ENCODE peak calls at places on chromosomes 13 and 19, in five cellular contexts. A is adrenal gland, G is AG04450, S is left ventricle myocardium inferior, V is tibial artery. X is an unnamed sample.
A peak's percentile ranks its signal among the peaks of the same experiment; 100 is the strongest.

GRCh38 chr19:16118489-16119033 is 6.9 kb downstream of the RAB8A start:
- DNase-seq in A (no peak), G (no peak), S (no peak), V (peak; percentile 74), X (no peak)

GRCh38 chr13:110593430-110594130 is 21.8 kb upstream of the NAXD start:
- DNase-seq in A (peak; percentile 33), G (no peak), S (no peak), V (no peak), X (peak; percentile 78)

GRCh38 chr19:1672038-1672768 is 19.8 kb upstream of the TCF3 start:
- DNase-seq in A (no peak), G (no peak), S (no peak), V (no peak), X (no peak)

GRCh38 chr19:7789447-7789846 is 26.4 kb downstream of the CLEC4M start:
- DNase-seq in A (no peak), G (no peak), S (no peak), V (no peak), X (no peak)

GRCh38 chr13:33351324-33351723 is 65.8 kb upstream of the STARD13 start:
- DNase-seq in A (no peak), G (no peak), S (no peak), V (no peak), X (peak; percentile 28)

GRCh38 chr19:50694815-50695145 is 24.8 kb downstream of the SHANK1 start:
- DNase-seq in A (no peak), G (no peak), S (no peak), V (no peak), X (no peak)

GRCh38 chr13:98997738-98998641 is 20.1 kb upstream of the DOCK9 start:
- DNase-seq in A (peak; percentile 25), G (no peak), S (no peak), V (no peak), X (peak; percentile 25)

GRCh38 chr13:76852991-76853390 is 33.2 kb downstream of the KCTD12 start:
- DNase-seq in A (peak; percentile 24), G (no peak), S (no peak), V (no peak), X (no peak)

GRCh38 chr19:24059572-24060295 is 27.3 kb upstream of the ZNF254 start:
- DNase-seq in A (no peak), G (no peak), S (no peak), V (no peak), X (no peak)

GRCh38 chr13:71149498-71150363 is 717.3 kb downstream of the DACH1 start:
- DNase-seq in A (no peak), G (no peak), S (no peak), V (no peak), X (peak; percentile 80)

GRCh38 chr19:24004166-24004565 is 82.8 kb upstream of the ZNF254 start:
- DNase-seq in A (no peak), G (no peak), S (no peak), V (no peak), X (no peak)

GRCh38 chr13:21321269-21321668 is 137.8 kb downstream of the ZDHHC20 start:
- DNase-seq in A (no peak), G (no peak), S (no peak), V (no peak), X (no peak)

GRCh38 chr19:50414850-50415660 is 3.7 kb upstream of the SPIB start:
- DNase-seq in A (peak; percentile 76), G (peak; percentile 7), S (peak; percentile 75), V (peak; percentile 79), X (peak; percentile 57)

GRCh38 chr19:14091885-14092462 is 1.4 kb upstream of the SAMD1 start:
- DNase-seq in A (peak; percentile 47), G (no peak), S (no peak), V (no peak), X (no peak)

GRCh38 chr13:109182777-109183465 is 553.5 kb downstream of the MYO16 start:
- DNase-seq in A (no peak), G (no peak), S (no peak), V (no peak), X (no peak)

GRCh38 chr13:106566682-106567420 is 1.1 kb downstream of the ARGLU1 start:
- DNase-seq in A (peak; percentile 69), G (no peak), S (peak; percentile 59), V (peak; percentile 81), X (peak; percentile 70)

GRCh38 chr19:10184636-10185035 is 10.1 kb downstream of the DNMT1 start:
- DNase-seq in A (no peak), G (no peak), S (no peak), V (no peak), X (no peak)

GRCh38 chr13:24709186-24709913 is 29.1 kb downstream of the ATP12A start:
- DNase-seq in A (no peak), G (no peak), S (no peak), V (no peak), X (peak; percentile 57)

GRCh38 chr19:53875602-53876340 is 6.2 kb upstream of the PRKCG start:
- DNase-seq in A (no peak), G (no peak), S (no peak), V (no peak), X (no peak)

GRCh38 chr19:47107201-47107952 is 6.2 kb downstream of the ZC3H4 start:
- DNase-seq in A (peak; percentile 33), G (no peak), S (no peak), V (no peak), X (peak; percentile 89)

GRCh38 chr19:57240311-57241090 is at the start of gene ZNF805:
- DNase-seq in A (peak; percentile 96), G (peak; percentile 72), S (peak; percentile 97), V (peak; percentile 98), X (peak; percentile 95)

GRCh38 chr19:16397791-16398529 is 73.3 kb downstream of the KLF2 start:
- DNase-seq in A (no peak), G (no peak), S (no peak), V (no peak), X (no peak)

GRCh38 chr19:38003427-38004099 is 96.6 kb downstream of the SIPA1L3 start:
- DNase-seq in A (peak; percentile 68), G (peak; percentile 74), S (peak; percentile 68), V (peak; percentile 81), X (peak; percentile 33)

GRCh38 chr13:98419786-98420559 is 156.9 kb downstream of the STK24 start:
- DNase-seq in A (no peak), G (no peak), S (no peak), V (no peak), X (no peak)

DNA sequence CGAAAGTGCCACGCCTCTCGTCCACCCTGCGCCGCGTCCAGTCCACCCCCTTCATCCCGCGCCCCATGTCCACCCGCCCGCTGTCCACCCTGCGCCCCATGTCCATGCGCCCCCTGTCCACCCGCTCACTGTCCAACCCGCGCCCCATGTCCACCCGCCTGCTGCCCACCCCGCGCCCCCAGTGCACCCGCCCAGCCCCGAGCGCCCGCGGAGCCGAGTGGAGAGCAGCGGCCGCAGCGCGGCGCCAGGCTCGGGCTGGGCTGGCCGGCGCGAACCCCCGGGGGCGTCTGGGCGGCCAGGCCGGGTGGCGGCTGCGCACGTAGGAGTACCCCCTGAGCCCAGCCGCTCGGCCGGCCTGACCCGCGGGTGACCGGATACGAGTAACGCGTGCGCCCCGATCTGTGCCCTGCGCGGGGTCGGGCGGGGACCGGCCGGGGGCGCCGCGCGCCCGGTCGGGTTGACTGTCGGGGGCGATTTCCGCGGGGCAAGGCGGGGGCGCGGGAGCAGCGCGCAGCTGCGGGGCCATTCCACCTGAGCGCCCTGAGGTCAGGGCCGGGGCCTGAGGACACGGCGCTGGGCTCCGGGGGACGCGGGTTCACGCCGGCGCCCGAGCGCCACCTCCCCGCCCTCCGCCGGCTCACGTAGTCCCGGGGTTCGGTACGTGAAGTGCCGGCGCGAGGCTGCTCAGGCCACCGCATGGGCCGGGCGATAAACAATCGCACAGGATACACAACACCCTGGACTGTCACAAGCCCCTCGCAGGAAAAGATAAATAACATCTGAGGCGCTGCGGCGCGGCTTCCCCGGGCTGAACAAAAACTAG is 37.5 kb upstream of the FLT1 start:
- DNase-seq in A (peak; percentile 36), G (no peak), S (peak; percentile 53), V (no peak), X (peak; percentile 32)
- H3K27ac ChIP-seq in A (no peak overlapping the region), G (no peak overlapping the region), S (peak overlapping the region; percentile 92), V (no peak overlapping the region), X (peak overlapping the region; percentile 5)

GRCh38 chr13:83620535-83621220 is 261.6 kb downstream of the SLITRK1 start:
- DNase-seq in A (no peak), G (peak; percentile 1), S (no peak), V (no peak), X (no peak)
- H3K27ac ChIP-seq in A (no peak overlapping the region), G (no peak overlapping the region), S (no peak overlapping the region), V (no peak overlapping the region), X (no peak overlapping the region)

GRCh38 chr19:33309826-33310225 is 7.5 kb upstream of the CEBPA start:
- DNase-seq in A (no peak), G (no peak), S (no peak), V (no peak), X (no peak)
- H3K27ac ChIP-seq in A (no peak overlapping the region), G (no peak overlapping the region), S (no peak overlapping the region), V (no peak overlapping the region), X (no peak overlapping the region)

GRCh38 chr13:73603646-73604045 is 530.6 kb downstream of the KLF12 start:
- DNase-seq in A (no peak), G (no peak), S (no peak), V (no peak), X (no peak)

GRCh38 chr13:73608157-73608516 is 526.1 kb downstream of the KLF12 start:
- DNase-seq in A (no peak), G (no peak), S (no peak), V (no peak), X (no peak)

GRCh38 chr13:73608731-73609485 is 525.3 kb downstream of the KLF12 start:
- DNase-seq in A (no peak), G (no peak), S (no peak), V (no peak), X (no peak)

GRCh38 chr13:73610799-73611592 is 523.2 kb downstream of the KLF12 start:
- DNase-seq in A (no peak), G (no peak), S (no peak), V (no peak), X (no peak)

GRCh38 chr13:73607489-73608156 is 526.6 kb downstream of the KLF12 start:
- DNase-seq in A (no peak), G (no peak), S (no peak), V (no peak), X (no peak)
- H3K27ac ChIP-seq in A (no peak overlapping the region), G (no peak overlapping the region), S (no peak overlapping the region), V (no peak overlapping the region), X (no peak overlapping the region)

GRCh38 chr13:20160346-20161274 is at the start of gene GJA3:
- DNase-seq in A (no peak), G (no peak), S (peak; percentile 64), V (no peak), X (no peak)
- H3K27ac ChIP-seq in A (no peak within 1 kb of the TSS), G (no peak within 1 kb of the TSS), S (peak within 1 kb of the TSS; percentile 82), V (no peak within 1 kb of the TSS), X (no peak within 1 kb of the TSS)

GRCh38 chr19:40724315-40724714 is 7.4 kb downstream of the ITPKC start:
- DNase-seq in A (no peak), G (no peak), S (no peak), V (no peak), X (no peak)
- H3K27ac ChIP-seq in A (no peak overlapping the region), G (no peak overlapping the region), S (no peak overlapping the region), V (peak overlapping the region; percentile 2), X (no peak overlapping the region)

X was measured in small intestine.